ENCODE peak calls at places on chromosomes 11 and 22, in eight cellular contexts. R is mesendoderm, J is T-helper 9 cell, B is HAP-1, I is right atrium auricular region, G is nucleus accumbens, N is left lobe of liver, H is C1 segment of cervical spinal cord. L is an unnamed sample.

GRCh38 chr11:124799384-124800225 is 601 bp downstream of the MSANTD2 start:
- DNase-seq in B (peak), J (peak), I (no peak), H (peak), N (peak), R (peak), G (no peak), L (peak)

GRCh38 chr11:128715691-128716153 is 21.9 kb downstream of the FLI1 start:
- DNase-seq in B (no peak), J (no peak), H (no peak), G (no peak), N (no peak), I (no peak), R (peak), L (no peak)

GRCh38 chr11:32427935-32428664 is 7.2 kb downstream of the WT1 start:
- DNase-seq in R (peak), I (no peak), B (no peak), H (no peak), J (no peak), G (no peak), N (no peak), L (no peak)

GRCh38 chr22:32699686-32700085 is 101.8 kb upstream of the TIMP3 start:
- DNase-seq in N (no peak), G (no peak), B (no peak), H (no peak), R (no peak), J (no peak), I (no peak), L (no peak)

GRCh38 chr22:23054531-23055257 is 15.6 kb upstream of the GNAZ start:
- DNase-seq in R (no peak), I (peak), B (no peak), H (no peak), J (no peak), G (no peak), N (peak), L (no peak)

GRCh38 chr11:85187992-85188391 is 439.2 kb downstream of the DLG2 start:
- DNase-seq in B (no peak), J (no peak), R (no peak), N (no peak), I (no peak), H (no peak), G (no peak), L (no peak)

GRCh38 chr11:134131628-134132244 is 62.9 kb downstream of the JAM3 start:
- DNase-seq in N (no peak), H (no peak), R (no peak), J (no peak), B (no peak), G (no peak), I (no peak), L (no peak)

GRCh38 chr11:74380746-74381439 is 17.3 kb downstream of the PGM2L1 start:
- DNase-seq in I (no peak), R (no peak), N (no peak), J (no peak), H (no peak), G (no peak), B (no peak), L (no peak)

GRCh38 chr11:78094250-78094649 is 14.6 kb upstream of the NDUFC2 start:
- DNase-seq in I (no peak), R (no peak), J (no peak), B (no peak), H (no peak), G (no peak), N (no peak), L (no peak)

GRCh38 chr11:63560506-63561179 is 2.5 kb downstream of the PLAAT2 start:
- DNase-seq in B (no peak), I (peak), G (no peak), H (no peak), N (no peak), J (no peak), R (no peak), L (no peak)

GRCh38 chr22:43530864-43531201 is 119.0 kb downstream of the MPPED1 start:
- DNase-seq in G (no peak), I (no peak), B (no peak), J (no peak), R (peak), N (no peak), H (no peak), L (no peak)